ENCODE peak calls at places on chromosomes 3 and 15, in seven cellular contexts. S is progenitor cell of endocrine pancreas, Y is A549, P is anterior cingulate cortex, V is NCI-H2107, A is heart left ventricle, T is upper lobe of left lung. G is an unnamed sample.

GRCh38 chr15:61830536-61831330 is 229.5 kb downstream of the VPS13C start:
- DNase-seq in S (no peak), Y (no peak), P (no peak), V (no peak), A (no peak), T (no peak), G (no peak)

GRCh38 chr3:42780892-42781700 is 8.0 kb upstream of the CCDC13 start:
- DNase-seq in S (peak), Y (peak), P (no peak), V (peak), A (no peak), T (no peak), G (no peak)

GRCh38 chr3:69364354-69364753 is 21.5 kb downstream of the FRMD4B start:
- DNase-seq in S (no peak), Y (no peak), P (no peak), V (no peak), A (no peak), T (no peak), G (no peak)

GRCh38 chr3:128322030-128323022 is 144.4 kb downstream of the DNAJB8 start:
- DNase-seq in S (peak), Y (peak), P (no peak), V (no peak), A (peak), T (peak), G (peak)

GRCh38 chr3:171776839-171777607 is 33.3 kb downstream of the PLD1 start:
- DNase-seq in S (no peak), Y (no peak), P (peak), V (no peak), A (no peak), T (no peak), G (no peak)

GRCh38 chr15:67758610-67759300 is 66.6 kb upstream of the SKOR1 start:
- DNase-seq in S (no peak), Y (no peak), P (no peak), V (no peak), A (no peak), T (no peak), G (no peak)

GRCh38 chr15:71124937-71125755 is 9.9 kb downstream of the THSD4 start:
- DNase-seq in S (no peak), Y (no peak), P (no peak), V (no peak), A (no peak), T (no peak), G (no peak)

GRCh38 chr3:39592306-39592705 is 124.8 kb downstream of the MOBP start:
- DNase-seq in S (no peak), Y (no peak), P (no peak), V (no peak), A (no peak), T (no peak), G (no peak)

GRCh38 chr3:94225176-94225742 is 162.4 kb downstream of the NSUN3 start:
- DNase-seq in S (no peak), Y (no peak), P (peak), V (no peak), A (no peak), T (no peak), G (peak)

GRCh38 chr3:79604681-79605080 is 163.1 kb downstream of the ROBO1 start:
- DNase-seq in S (no peak), Y (no peak), P (no peak), V (no peak), A (no peak), T (no peak), G (no peak)

GRCh38 chr15:57911247-57911646 is 154.3 kb downstream of the ALDH1A2 start:
- DNase-seq in S (no peak), Y (no peak), P (no peak), V (no peak), A (peak), T (no peak), G (no peak)

GRCh38 chr3:40083066-40083465 is 226.4 kb upstream of the EIF1B start:
- DNase-seq in S (no peak), Y (no peak), P (no peak), V (no peak), A (no peak), T (no peak), G (no peak)

GRCh38 chr3:73729969-73730440 is 105.3 kb upstream of the PDZRN3 start:
- DNase-seq in S (no peak), Y (no peak), P (no peak), V (no peak), A (peak), T (peak), G (no peak)

GRCh38 chr3:42277676-42278075 is 11.7 kb upstream of the CCK start:
- DNase-seq in S (no peak), Y (no peak), P (no peak), V (no peak), A (no peak), T (no peak), G (no peak)

GRCh38 chr15:35737521-35737920 is 191.6 kb upstream of the DPH6 start:
- DNase-seq in S (no peak), Y (no peak), P (no peak), V (no peak), A (no peak), T (no peak), G (no peak)

GRCh38 chr15:55916666-55917409 is 76.6 kb downstream of the NEDD4 start:
- DNase-seq in S (no peak), Y (peak), P (no peak), V (no peak), A (no peak), T (no peak), G (no peak)

GRCh38 chr3:118803096-118803476 is 231.6 kb downstream of the IGSF11 start:
- DNase-seq in S (no peak), Y (no peak), P (no peak), V (no peak), A (no peak), T (no peak), G (no peak)

GRCh38 chr15:38069506-38069905 is 135.1 kb downstream of the TMCO5A start:
- DNase-seq in S (no peak), Y (peak), P (no peak), V (no peak), A (peak), T (peak), G (peak)

GRCh38 chr3:141229132-141229531 is 2.5 kb upstream of the PXYLP1 start:
- DNase-seq in S (no peak), Y (no peak), P (no peak), V (no peak), A (no peak), T (no peak), G (no peak)

GRCh38 chr3:66642484-66642883 is 141.7 kb upstream of the LRIG1 start:
- DNase-seq in S (no peak), Y (no peak), P (no peak), V (no peak), A (no peak), T (no peak), G (no peak)

GRCh38 chr3:113264249-113264648 is 52.9 kb downstream of the BOC start:
- DNase-seq in S (no peak), Y (no peak), P (peak), V (peak), A (no peak), T (no peak), G (no peak)

GRCh38 chr3:8900065-8900464 is 63.2 kb downstream of the RAD18 start:
- DNase-seq in S (no peak), Y (no peak), P (no peak), V (no peak), A (no peak), T (no peak), G (no peak)

GRCh38 chr3:169699536-169700050 is 36.1 kb upstream of the MECOM start:
- DNase-seq in S (no peak), Y (no peak), P (no peak), V (no peak), A (peak), T (peak), G (no peak)

GRCh38 chr15:98442379-98442833 is 205.9 kb upstream of the IGF1R start:
- DNase-seq in S (peak), Y (peak), P (no peak), V (peak), A (peak), T (peak), G (peak)

GRCh38 chr3:31369637-31370036 is 163.1 kb upstream of the STT3B start:
- DNase-seq in S (no peak), Y (peak), P (no peak), V (no peak), A (no peak), T (no peak), G (no peak)

GRCh38 chr15:65233651-65234050 is 22.4 kb upstream of the CILP start:
- DNase-seq in S (no peak), Y (no peak), P (no peak), V (no peak), A (no peak), T (no peak), G (no peak)

GRCh38 chr3:57086201-57086600 is 25.7 kb downstream of the SPATA12 start:
- DNase-seq in S (no peak), Y (no peak), P (peak), V (no peak), A (no peak), T (no peak), G (no peak)

GRCh38 chr3:127360647-127361046 is 72.8 kb upstream of the PRR20G start:
- DNase-seq in S (no peak), Y (no peak), P (no peak), V (no peak), A (no peak), T (no peak), G (no peak)

GRCh38 chr15:90095521-90095959 is 6.7 kb downstream of the IDH2 start:
- DNase-seq in S (no peak), Y (no peak), P (no peak), V (no peak), A (no peak), T (no peak), G (no peak)

GRCh38 chr3:165603196-165603595 is 234.0 kb downstream of the BCHE start:
- DNase-seq in S (no peak), Y (no peak), P (no peak), V (no peak), A (no peak), T (no peak), G (no peak)

GRCh38 chr15:96701443-96701842 is 370.9 kb downstream of the NR2F2 start:
- DNase-seq in S (no peak), Y (no peak), P (no peak), V (no peak), A (no peak), T (no peak), G (no peak)

GRCh38 chr15:25909325-25909724 is 46.2 kb upstream of the ATP10A start:
- DNase-seq in S (no peak), Y (no peak), P (no peak), V (no peak), A (no peak), T (no peak), G (no peak)

GRCh38 chr3:32097768-32098167 is 8.7 kb upstream of the GPD1L start:
- DNase-seq in S (no peak), Y (no peak), P (no peak), V (no peak), A (no peak), T (no peak), G (no peak)

GRCh38 chr15:90036806-90037509 is 35.8 kb downstream of the ZNF710 start:
- DNase-seq in S (no peak), Y (no peak), P (no peak), V (no peak), A (no peak), T (peak), G (no peak)

GRCh38 chr3:45640091-45640507 is 45.5 kb downstream of the LIMD1 start:
- DNase-seq in S (no peak), Y (no peak), P (no peak), V (no peak), A (no peak), T (no peak), G (no peak)

GRCh38 chr3:63067999-63068645 is 192.9 kb upstream of the CADPS start:
- DNase-seq in S (peak), Y (peak), P (no peak), V (no peak), A (no peak), T (no peak), G (peak)

GRCh38 chr15:62739082-62739481 is 303.5 kb upstream of the TPM1 start:
- DNase-seq in S (no peak), Y (peak), P (no peak), V (no peak), A (no peak), T (no peak), G (no peak)

GRCh38 chr3:7788881-7789280 is 712.7 kb upstream of the LMCD1 start:
- DNase-seq in S (no peak), Y (no peak), P (no peak), V (no peak), A (no peak), T (no peak), G (no peak)

GRCh38 chr15:71366522-71366921 is 251.3 kb downstream of the THSD4 start:
- DNase-seq in S (no peak), Y (no peak), P (no peak), V (no peak), A (no peak), T (no peak), G (no peak)